ENCODE peak calls at places on chromosomes 4 and X, in nine cellular contexts. J is psoas muscle; T is LNCaP clone FGC; A is posterior vena cava; N is NCI-H2029 treated with DMSO at 0.1 percent for 48 hours; W is GM06990; P is stimulated activated CD8-positive, alpha-beta memory T cell treated with anti-CD3 and anti-CD28 coated beads, Interleukin-15, amount 100 ng/mL, for 24 hours; O is activated CD4-positive, alpha-beta T cell treated with anti-CD3 and anti-CD28 coated beads for 24 hours; E is transverse colon. H is an unnamed sample.

GRCh38 chrX:106451933-106452332 is 159.8 kb upstream of the RADX start:
- DNase-seq in W (no peak), T (no peak), A (no peak), P (no peak), J (no peak), O (no peak), E (no peak), N (no peak), H (no peak)

GRCh38 chrX:118872102-118872566 is 48.5 kb downstream of the ZCCHC12 start:
- DNase-seq in W (no peak), E (peak; percentile 31), P (no peak), O (no peak), J (no peak), A (no peak), N (no peak), T (peak; percentile 46), H (no peak)

GRCh38 chr4:189202182-189202868 is 738.3 kb upstream of the FRG1 start:
- DNase-seq in W (peak; percentile 5), A (peak; percentile 88), J (peak; percentile 73), T (no peak), P (no peak), N (peak; percentile 68), E (peak; percentile 24), O (no peak), H (peak; percentile 72)

GRCh38 chr4:81605278-81605677 is 133.6 kb upstream of the RASGEF1B start:
- DNase-seq in W (no peak), O (no peak), P (no peak), N (no peak), A (no peak), J (no peak), E (no peak), T (no peak), H (no peak)

GRCh38 chrX:133655262-133655913 is 240.1 kb upstream of the GPC4 start:
- DNase-seq in E (no peak), T (no peak), A (no peak), N (no peak), J (no peak), W (no peak), O (no peak), P (no peak), H (no peak)

GRCh38 chrX:7059214-7059838 is 88.2 kb upstream of the STS start:
- DNase-seq in N (no peak), T (no peak), J (no peak), A (no peak), E (no peak), P (no peak), O (no peak), W (peak; percentile 80), H (no peak)

GRCh38 chr4:182188622-182189021 is 54.6 kb upstream of the TENM3 start:
- DNase-seq in E (no peak), O (no peak), J (no peak), P (no peak), N (no peak), W (no peak), T (no peak), A (no peak), H (no peak)

GRCh38 chrX:148929686-148930085 is 429.3 kb downstream of the AFF2 start:
- DNase-seq in T (no peak), A (no peak), O (no peak), P (no peak), N (no peak), W (no peak), J (no peak), E (no peak), H (no peak)

GRCh38 chr4:101145081-101145480 is 202.2 kb downstream of the PPP3CA start:
- DNase-seq in N (no peak), W (no peak), J (no peak), A (no peak), T (no peak), P (no peak), O (no peak), E (no peak), H (no peak)

GRCh38 chr4:2303121-2303685 is 41.3 kb upstream of the MXD4 start:
- DNase-seq in E (no peak), O (no peak), P (no peak), J (no peak), A (peak; percentile 66), N (no peak), T (no peak), W (no peak), H (no peak)

GRCh38 chr4:152162331-152162697 is 373.6 kb downstream of the FBXW7 start:
- DNase-seq in P (no peak), W (no peak), O (no peak), N (no peak), A (no peak), T (no peak), E (no peak), J (no peak), H (no peak)

GRCh38 chr4:109755656-109756055 is 25.8 kb upstream of the PLA2G12A start:
- DNase-seq in E (no peak), A (no peak), J (no peak), W (no peak), N (no peak), O (no peak), P (no peak), T (no peak), H (no peak)

GRCh38 chr4:176885224-176885623 is 92.5 kb upstream of the VEGFC start:
- DNase-seq in P (no peak), A (no peak), T (no peak), O (no peak), W (no peak), J (no peak), E (no peak), N (no peak), H (no peak)

GRCh38 chrX:13581554-13581953 is 12.2 kb downstream of the EGFL6 start:
- DNase-seq in T (no peak), N (no peak), P (no peak), O (no peak), E (no peak), J (no peak), A (no peak), W (no peak), H (no peak)

GRCh38 chr4:85807247-85807915 is 332.4 kb downstream of the ARHGAP24 start:
- DNase-seq in O (no peak), J (peak; percentile 35), T (no peak), N (no peak), A (no peak), P (no peak), E (no peak), W (no peak), H (no peak)

GRCh38 chr4:30002345-30002744 is 717.8 kb upstream of the PCDH7 start:
- DNase-seq in A (no peak), N (no peak), O (no peak), J (no peak), P (no peak), E (no peak), T (no peak), W (no peak), H (no peak)

GRCh38 chr4:1611501-1611870 is 72.6 kb downstream of the FAM53A start:
- DNase-seq in E (no peak), W (no peak), T (no peak), J (no peak), O (no peak), P (no peak), A (no peak), N (no peak), H (no peak)

GRCh38 chrX:69285881-69286545 is 120.8 kb upstream of the PJA1 start:
- DNase-seq in E (peak; percentile 64), N (no peak), W (peak; percentile 27), J (peak; percentile 68), O (peak; percentile 35), A (peak; percentile 90), P (peak; percentile 13), T (no peak), H (no peak)

GRCh38 chr4:176792348-176793059 is at the start of gene VEGFC:
- DNase-seq in E (peak; percentile 24), J (peak; percentile 61), N (no peak), A (peak; percentile 79), O (no peak), P (no peak), W (no peak), T (no peak), H (peak; percentile 72)

GRCh38 chrX:153928846-153929245 is 2.8 kb upstream of the ARHGAP4 start:
- DNase-seq in J (no peak), T (no peak), W (no peak), A (no peak), P (no peak), O (no peak), E (no peak), N (no peak), H (no peak)

H was measured in H1.